ENCODE peak calls at places on chromosomes 4 and X, in four cellular contexts. T is cardiac muscle cell, E is adrenal gland, F is tibial artery. I is an unnamed sample.

GRCh38 chr4:76758290-76758882 is 139.6 kb downstream of the SOWAHB start:
- DNase-seq in T (peak; percentile 90), E (peak; percentile 49), F (no peak), I (no peak)

GRCh38 chr4:88964450-88964849 is 92.5 kb downstream of the FAM13A start:
- DNase-seq in T (peak; percentile 58), E (no peak), F (no peak), I (no peak)

GRCh38 chr4:147769386-147769785 is 37.5 kb downstream of the ARHGAP10 start:
- DNase-seq in T (no peak), E (no peak), F (no peak), I (no peak)

GRCh38 chrX:133568109-133568508 is 152.8 kb upstream of the GPC4 start:
- DNase-seq in T (no peak), E (no peak), F (no peak), I (no peak)

GRCh38 chr4:88609387-88609786 is 17.1 kb downstream of the HERC3 start:
- DNase-seq in T (no peak), E (no peak), F (no peak), I (no peak)

GRCh38 chr4:128354205-128354821 is 66.7 kb upstream of the PGRMC2 start:
- DNase-seq in T (peak; percentile 80), E (peak; percentile 54), F (no peak), I (no peak)

GRCh38 chr4:29051381-29051965 is 1668.7 kb upstream of the PCDH7 start:
- DNase-seq in T (peak; percentile 3), E (no peak), F (no peak), I (no peak)

GRCh38 chr4:54607067-54607466 is 50.7 kb upstream of the KIT start:
- DNase-seq in T (no peak), E (no peak), F (no peak), I (no peak)

GRCh38 chr4:5424901-5425300 is 283.5 kb downstream of the EVC2 start:
- DNase-seq in T (no peak), E (no peak), F (no peak), I (no peak)

GRCh38 chr4:40231464-40231863 is 34.6 kb downstream of the RHOH start:
- DNase-seq in T (no peak), E (no peak), F (no peak), I (no peak)

GRCh38 chr4:41024556-41025491 is 189.5 kb downstream of the APBB2 start:
- DNase-seq in T (peak; percentile 27), E (no peak), F (no peak), I (peak; percentile 10)

GRCh38 chr4:25723409-25723808 is 67.8 kb downstream of the SLC34A2 start:
- DNase-seq in T (peak; percentile 16), E (no peak), F (no peak), I (no peak)

GRCh38 chrX:86805241-86805640 is 657.0 kb downstream of the DACH2 start:
- DNase-seq in T (no peak), E (no peak), F (no peak), I (no peak)

GRCh38 chr4:45004326-45004725 is 278.0 kb upstream of the GNPDA2 start:
- DNase-seq in T (no peak), E (no peak), F (no peak), I (no peak)

GRCh38 chr4:16449381-16449780 is 223.1 kb upstream of the TAPT1 start:
- DNase-seq in T (no peak), E (no peak), F (no peak), I (no peak)

GRCh38 chr4:16450031-16450430 is 223.8 kb upstream of the TAPT1 start:
- DNase-seq in T (no peak), E (no peak), F (no peak), I (no peak)

GRCh38 chr4:16448240-16448639 is 222.0 kb upstream of the TAPT1 start:
- DNase-seq in T (no peak), E (no peak), F (no peak), I (no peak)

DNA sequence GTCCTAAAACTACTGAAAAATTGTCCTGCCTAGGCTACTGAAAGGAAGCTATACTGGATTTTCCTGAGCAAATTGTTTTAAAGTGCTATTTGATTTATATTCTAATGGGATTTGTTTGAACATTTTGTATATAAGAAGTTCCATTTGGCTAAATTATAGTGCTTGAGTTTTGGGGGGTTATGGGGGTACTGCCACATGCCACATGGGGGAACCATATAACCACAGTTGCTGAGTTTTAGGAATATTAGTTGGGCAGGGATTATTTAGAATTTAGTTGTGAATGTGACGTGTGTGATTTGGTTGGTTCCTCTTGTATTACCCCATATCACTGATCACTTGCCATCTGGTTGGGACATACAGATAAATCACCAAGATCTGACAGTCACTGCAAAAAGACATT is 224.5 kb upstream of the TAPT1 start:
- DNase-seq in T (peak; percentile 19), E (no peak), F (no peak), I (no peak)
- TF ChIP-seq CTCF in T (peak; percentile 30), E (no peak), F (no peak), I (peak; percentile 25)

DNA sequence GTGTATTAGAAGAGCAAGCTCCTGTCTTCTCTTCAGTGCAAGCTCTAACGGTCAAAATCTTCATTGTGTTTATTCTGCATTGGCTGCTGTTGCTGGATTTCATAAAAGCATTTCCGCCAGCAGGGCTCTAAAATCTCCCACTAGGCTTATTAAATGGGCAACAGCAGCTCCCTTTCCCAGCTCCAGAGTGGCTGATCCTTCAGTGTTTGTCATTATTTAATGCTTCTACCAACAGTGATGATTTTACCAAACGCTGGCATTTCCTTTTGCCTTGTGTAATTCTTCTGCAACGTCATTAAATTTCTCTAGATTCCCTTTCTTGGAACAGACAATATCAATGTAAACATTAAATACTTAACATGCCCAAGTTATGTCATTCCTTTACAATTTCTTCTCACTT is 20.1 kb downstream of the SLC7A11 start:
- DNase-seq in T (peak; percentile 82), E (no peak), F (no peak), I (no peak)
- H3K4me1 ChIP-seq in T (peaks cover 9% of the 10 kb centered on the region), E (no peaks in the 10 kb centered on the region), F (no peaks in the 10 kb centered on the region), I (no peaks in the 10 kb centered on the region)

GRCh38 chr4:122759639-122760310 is 27.3 kb downstream of the BBS12 start:
- DNase-seq in T (peak; percentile 39), E (no peak), F (no peak), I (no peak)
- TF ChIP-seq CTCF in T (peak; percentile 58), E (no peak), F (no peak), I (no peak)

GRCh38 chr4:121688261-121688660 is 8.5 kb downstream of the ANXA5 start:
- DNase-seq in T (no peak), E (no peak), F (no peak), I (no peak)
- H3K4me1 ChIP-seq in T (peaks cover 4% of the 10 kb centered on the region), E (peaks cover 41% of the 10 kb centered on the region), F (peaks cover 50% of the 10 kb centered on the region), I (no peaks in the 10 kb centered on the region)

GRCh38 chrX:43559643-43560042 is 96.5 kb upstream of the MAOA start:
- DNase-seq in T (peak; percentile 61), E (peak; percentile 27), F (peak; percentile 66), I (peak; percentile 66)
- TF ChIP-seq CTCF in T (peak; percentile 57), E (peak; percentile 38), F (peak; percentile 53), I (peak; percentile 69)

I was measured in DND-41.